ENCODE peak calls at places on chromosomes 6 and 20, in five cellular contexts. L, N, X, O and F are unnamed samples.

GRCh38 chr6:150830409-150831165 is 34.9 kb upstream of the MTHFD1L start:
- DNase-seq in O (no peak), L (no peak), X (no peak), N (no peak), F (no peak)

GRCh38 chr6:151014404-151015150 is 149.1 kb downstream of the MTHFD1L start:
- DNase-seq in O (peak), N (no peak), X (peak), L (peak), F (peak)

GRCh38 chr6:166936079-166936787 is 20.1 kb downstream of the RNASET2 start:
- DNase-seq in O (no peak), X (no peak), L (no peak), N (no peak), F (peak)

GRCh38 chr6:12423852-12424251 is 133.7 kb downstream of the EDN1 start:
- DNase-seq in O (no peak), N (no peak), X (no peak), L (no peak), F (no peak)

GRCh38 chr20:63098195-63098810 is 91.5 kb upstream of the BHLHE23 start:
- DNase-seq in O (no peak), L (peak), N (no peak), X (no peak), F (peak)

GRCh38 chr6:44113396-44113795 is 13.9 kb downstream of the MRPL14 start:
- DNase-seq in O (no peak), X (no peak), L (no peak), N (no peak), F (no peak)

GRCh38 chr6:17417817-17418216 is 24.4 kb downstream of the CAP2 start:
- DNase-seq in X (no peak), L (no peak), N (no peak), O (no peak), F (no peak)

GRCh38 chr6:130547723-130548122 is 181.9 kb downstream of the TMEM200A start:
- DNase-seq in X (no peak), L (no peak), N (no peak), O (no peak), F (no peak)

GRCh38 chr6:149266659-149267058 is 50.9 kb upstream of the TAB2 start:
- DNase-seq in N (no peak), L (no peak), O (no peak), X (no peak), F (no peak)

GRCh38 chr6:57173056-57173885 is 1.1 kb downstream of the BAG2 start:
- DNase-seq in L (no peak), O (no peak), N (no peak), X (no peak), F (no peak)

DNA sequence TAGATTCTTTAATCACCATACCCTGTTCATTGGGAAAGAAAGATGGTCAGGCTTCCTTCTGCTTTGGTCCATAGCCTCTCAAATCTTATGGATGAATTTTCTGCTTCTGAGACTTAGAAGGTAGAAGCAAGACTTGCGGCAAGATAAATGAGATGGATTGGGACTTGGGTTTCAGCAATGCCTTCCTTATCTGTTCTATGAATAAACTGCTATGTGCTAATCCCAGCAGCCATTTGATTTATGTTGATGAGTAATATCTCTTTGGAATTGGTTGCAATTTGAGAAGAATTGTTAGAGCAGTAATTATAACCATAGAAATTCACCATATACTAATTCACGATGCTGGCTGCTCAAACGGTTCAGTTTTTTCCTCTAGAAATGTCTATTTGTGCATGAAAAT is 48.3 kb downstream of the TXLNB start:
- DNase-seq in O (no peak), N (no peak), X (no peak), L (no peak), F (no peak)
- H3K4me3 ChIP-seq in O (no peak), N (no peak), X (no peak), L (no peak), F (no peak)

GRCh38 chr20:21677781-21678180 is 27.7 kb upstream of the PAX1 start:
- DNase-seq in X (no peak), O (no peak), N (no peak), L (no peak), F (no peak)

GRCh38 chr20:21681932-21682318 is 23.5 kb upstream of the PAX1 start:
- DNase-seq in X (no peak), L (no peak), N (no peak), O (no peak), F (no peak)

GRCh38 chr20:21684671-21685070 is 20.8 kb upstream of the PAX1 start:
- DNase-seq in L (no peak), N (no peak), O (no peak), X (no peak), F (no peak)

GRCh38 chr20:21681219-21681931 is 24.1 kb upstream of the PAX1 start:
- DNase-seq in L (no peak), O (peak), N (no peak), X (no peak), F (no peak)

DNA sequence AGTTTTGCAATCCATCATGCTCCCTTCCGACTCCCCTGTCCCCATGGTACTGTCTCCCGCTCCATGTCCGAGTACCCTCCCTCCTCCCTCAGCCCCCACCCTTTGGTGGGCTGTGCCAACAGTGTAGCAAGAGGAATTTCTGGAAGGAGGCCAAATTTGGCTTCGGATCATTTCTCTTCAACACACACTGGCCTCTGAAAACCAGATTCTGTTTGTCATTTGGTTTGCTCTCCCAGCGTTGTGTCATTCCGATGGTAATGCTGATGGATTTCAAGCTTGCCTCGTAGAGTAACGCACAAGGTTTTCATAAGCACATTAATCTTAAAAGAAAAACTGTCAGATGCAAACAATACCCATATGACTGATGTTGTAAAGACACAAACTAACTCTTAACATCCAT is 22.9 kb upstream of the PAX1 start:
- DNase-seq in N (no peak), X (no peak), O (no peak), L (no peak), F (no peak)
- H3K27ac ChIP-seq in N (no peak), X (no peak), O (no peak), L (no peak), F (no peak)

GRCh38 chr6:121526282-121526681 is 90.8 kb downstream of the GJA1 start:
- DNase-seq in X (no peak), L (no peak), N (no peak), O (no peak), F (no peak)
- H3K4me3 ChIP-seq in X (no peak), L (no peak), N (no peak), O (no peak), F (no peak)

DNA sequence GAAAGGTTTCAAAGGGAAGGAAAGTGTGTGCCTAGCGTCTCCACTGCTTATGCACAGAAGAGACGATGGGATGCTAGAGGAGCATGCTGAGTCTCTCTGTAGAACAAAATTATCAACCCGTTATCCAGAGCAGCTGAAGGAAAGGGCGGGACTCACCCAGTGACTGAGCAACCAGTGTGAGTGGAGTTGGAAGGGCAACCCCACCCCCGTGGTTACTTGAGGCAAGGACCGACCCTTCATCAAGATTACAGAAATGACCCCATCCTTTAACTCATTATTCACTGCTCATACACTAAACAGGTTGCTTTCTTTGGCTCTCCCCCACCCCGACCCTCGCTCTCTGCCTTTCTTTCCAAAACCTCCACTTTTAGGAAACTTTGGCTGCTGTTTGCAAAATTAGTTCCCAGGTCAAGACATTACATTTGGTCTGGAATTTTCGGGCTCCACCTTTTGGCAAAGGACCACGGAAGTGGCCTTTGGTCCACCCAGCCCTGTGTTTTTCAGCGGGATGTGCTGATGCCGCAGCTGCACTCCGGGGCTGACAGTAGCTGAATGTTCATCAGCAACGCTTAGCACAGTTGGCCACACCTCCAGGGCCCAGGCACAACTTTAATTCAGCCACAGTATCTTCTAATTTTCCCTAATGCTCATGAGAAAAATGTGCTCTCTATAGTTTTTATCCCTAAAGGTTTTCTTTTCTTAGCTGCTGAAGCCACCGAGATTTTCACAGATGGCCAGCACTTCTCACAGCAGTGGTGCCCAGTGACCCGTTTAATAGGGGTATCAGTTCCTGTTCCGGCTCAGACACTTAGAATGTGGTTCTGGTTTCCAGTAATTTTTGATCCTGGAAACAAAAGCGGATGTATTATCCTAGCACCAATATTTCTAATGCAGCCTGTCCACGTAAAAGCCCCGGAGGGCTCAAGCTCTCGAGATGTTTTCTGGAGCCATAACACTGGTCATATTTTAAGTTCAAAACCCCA is 103.6 kb upstream of the NXT1 start:
- DNase-seq in X (no peak), N (no peak), L (peak), O (peak), F (no peak)
- H3K27ac ChIP-seq in X (peak), N (no peak), L (no peak), O (peak), F (no peak)

DNA sequence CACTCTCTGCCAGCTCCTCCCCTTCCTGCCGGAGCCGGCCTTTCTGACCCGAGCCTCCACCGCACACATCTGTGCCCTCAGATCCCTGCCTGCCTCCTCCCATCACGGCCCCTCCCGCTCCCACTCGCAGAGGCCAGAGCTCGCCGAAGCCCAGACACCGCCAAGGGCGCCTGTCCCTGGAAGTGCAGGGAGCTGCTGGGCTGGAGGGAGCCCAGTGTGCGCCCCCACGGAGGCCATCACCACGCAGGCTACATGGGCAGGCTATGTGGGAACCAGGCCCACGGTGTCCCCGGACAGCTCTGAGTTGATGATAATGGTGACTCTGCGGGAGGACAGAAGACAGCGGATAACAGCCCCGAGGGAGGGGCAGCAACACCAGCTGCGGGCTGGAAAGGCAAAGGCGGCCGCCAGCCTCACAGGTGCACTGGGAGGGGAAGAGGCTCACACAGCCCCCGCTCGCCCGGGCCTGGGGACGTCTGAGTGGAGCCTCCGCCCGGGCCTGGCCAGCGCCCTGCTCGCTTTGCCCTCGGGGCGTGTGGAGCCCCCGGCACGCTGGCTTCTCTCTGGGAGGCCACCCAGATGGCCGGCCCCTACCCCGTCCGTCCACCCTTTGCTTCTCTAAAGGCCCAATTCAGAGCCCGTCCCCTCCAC is 154.9 kb downstream of the DLL1 start:
- DNase-seq in O (no peak), L (peak), N (no peak), X (no peak), F (no peak)
- H3K4me3 ChIP-seq in O (peak), L (no peak), N (no peak), X (no peak), F (no peak)

GRCh38 chr20:50248104-50248631 is 57.5 kb downstream of the CEBPB start:
- DNase-seq in X (no peak), N (no peak), L (no peak), O (no peak), F (no peak)

GRCh38 chr20:50247196-50248094 is 56.8 kb downstream of the CEBPB start:
- DNase-seq in X (no peak), N (no peak), O (no peak), L (no peak), F (no peak)

GRCh38 chr20:50245561-50246366 is 55.1 kb downstream of the CEBPB start:
- DNase-seq in O (no peak), L (no peak), N (no peak), X (no peak), F (peak)

GRCh38 chr20:50244352-50245149 is 53.9 kb downstream of the CEBPB start:
- DNase-seq in O (no peak), N (no peak), L (peak), X (no peak), F (peak)

GRCh38 chr20:50246367-50247195 is 56.0 kb downstream of the CEBPB start:
- DNase-seq in L (peak), O (no peak), N (no peak), X (no peak), F (peak)
- H3K27ac ChIP-seq in L (peak), O (no peak), N (no peak), X (no peak), F (peak)

GRCh38 chr6:113351183-113351834 is 505.8 kb upstream of the MARCKS start:
- DNase-seq in O (no peak), X (no peak), L (no peak), N (no peak), F (no peak)
- H3K4me3 ChIP-seq in O (no peak), X (no peak), L (no peak), N (no peak), F (no peak)

DNA sequence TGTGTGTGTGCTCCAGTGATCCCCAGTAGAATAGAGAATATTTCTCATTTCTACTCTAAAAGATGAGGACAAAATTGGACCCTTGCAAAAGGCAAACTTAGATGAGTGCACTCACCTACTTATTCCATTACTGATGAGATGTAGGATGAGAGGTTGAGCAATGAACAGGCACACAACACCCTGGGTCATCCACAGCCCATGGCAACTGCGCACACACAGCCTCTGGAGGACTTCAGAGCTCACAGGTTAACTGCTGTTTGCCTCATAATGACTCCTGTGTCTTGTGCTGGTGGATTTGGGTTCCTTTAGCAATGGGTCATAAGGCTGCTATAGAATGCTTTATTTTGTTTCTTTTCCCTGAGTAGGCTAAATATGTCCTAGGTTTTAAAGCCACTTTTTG is 103.6 kb upstream of the TNFAIP3 start:
- DNase-seq in L (no peak), N (no peak), X (no peak), O (no peak), F (no peak)
- H3K27ac ChIP-seq in L (no peak), N (no peak), X (no peak), O (no peak), F (no peak)